ENCODE peak calls at places on chromosome 9, in six cellular contexts. K is WTC11, Z is A549, D is H1, R is HepG2, J is endothelial cell of umbilical vein. P is an unnamed sample.

GRCh38 chr9:87071473-87071872 is 124.2 kb upstream of the GAS1 start:
- DNase-seq in J (no peak), K (no peak), Z (no peak), R (no peak), D (no peak), P (no peak)

GRCh38 chr9:120326076-120326693 is 253.8 kb downstream of the CDK5RAP2 start:
- DNase-seq in J (no peak), D (no peak), K (no peak), R (no peak), Z (no peak), P (no peak)

GRCh38 chr9:129494113-129494789 is 126.7 kb downstream of the C9orf50 start:
- DNase-seq in D (no peak), Z (no peak), R (no peak), K (no peak), J (no peak), P (no peak)

GRCh38 chr9:126543490-126543889 is 70.2 kb upstream of the LMX1B start:
- DNase-seq in K (no peak), Z (no peak), D (no peak), J (no peak), R (no peak), P (no peak)

GRCh38 chr9:99272866-99273265 is 50.8 kb downstream of the SEC61B start:
- DNase-seq in J (no peak), R (no peak), Z (no peak), D (no peak), K (no peak), P (no peak)

GRCh38 chr9:36847781-36848673 is 186.0 kb downstream of the PAX5 start:
- DNase-seq in K (no peak), J (no peak), R (no peak), Z (no peak), D (no peak), P (no peak)

GRCh38 chr9:110351009-110351467 is 13.4 kb upstream of the TXNDC8 start:
- DNase-seq in J (peak; percentile 7), D (no peak), Z (peak; percentile 16), K (no peak), R (no peak), P (peak; percentile 15)

GRCh38 chr9:14350766-14351165 is 36.8 kb upstream of the NFIB start:
- DNase-seq in D (no peak), R (no peak), K (no peak), J (peak; percentile 62), Z (no peak), P (no peak)

GRCh38 chr9:6268830-6269397 is 53.3 kb downstream of the IL33 start:
- DNase-seq in K (no peak), Z (no peak), R (no peak), D (no peak), J (no peak), P (no peak)

GRCh38 chr9:90517103-90517502 is 125.5 kb downstream of the DIRAS2 start:
- DNase-seq in D (no peak), Z (no peak), J (no peak), R (no peak), K (no peak), P (no peak)

GRCh38 chr9:73683862-73684591 is 532.4 kb downstream of the ANXA1 start:
- DNase-seq in J (peak; percentile 16), Z (no peak), R (peak; percentile 55), K (no peak), D (peak; percentile 23), P (peak; percentile 21)

GRCh38 chr9:124590886-124591641 is 83.9 kb upstream of the NR5A1 start:
- DNase-seq in J (no peak), Z (no peak), R (no peak), D (no peak), K (no peak), P (no peak)

GRCh38 chr9:34986541-34987047 is 3.0 kb upstream of the DNAJB5 start:
- DNase-seq in K (peak; percentile 37), J (peak; percentile 23), Z (no peak), R (no peak), D (no peak), P (no peak)

GRCh38 chr9:30058463-30058862 is 2326.0 kb upstream of the ACO1 start:
- DNase-seq in R (no peak), J (no peak), Z (no peak), K (no peak), D (no peak), P (no peak)

GRCh38 chr9:125906144-125906543 is 159.0 kb downstream of the PBX3 start:
- DNase-seq in R (no peak), J (no peak), K (no peak), D (no peak), Z (no peak), P (no peak)

GRCh38 chr9:130769004-130769403 is 66.0 kb upstream of the ABL1 start:
- DNase-seq in D (no peak), K (no peak), Z (no peak), J (no peak), R (no peak), P (no peak)

GRCh38 chr9:88532320-88532719 is 2.7 kb upstream of the NXNL2 start:
- DNase-seq in D (peak; percentile 70), R (no peak), K (peak; percentile 88), Z (peak; percentile 73), J (peak; percentile 21), P (no peak)

GRCh38 chr9:78235771-78236510 is at the start of gene CEP78:
- DNase-seq in R (peak; percentile 89), J (peak; percentile 95), K (peak; percentile 94), Z (peak; percentile 94), D (peak; percentile 85), P (peak; percentile 86)

GRCh38 chr9:95313010-95313498 is 4.5 kb downstream of the FANCC start:
- DNase-seq in K (peak; percentile 78), D (peak; percentile 36), Z (peak; percentile 92), J (peak; percentile 57), R (peak; percentile 75), P (no peak)

GRCh38 chr9:38024036-38024681 is 44.9 kb downstream of the SHB start:
- DNase-seq in D (no peak), J (peak; percentile 22), K (peak; percentile 42), R (peak; percentile 91), Z (no peak), P (no peak)

GRCh38 chr9:114465906-114466900 is 39.1 kb downstream of the WHRN start:
- DNase-seq in K (no peak), D (no peak), J (no peak), Z (no peak), R (peak; percentile 5), P (no peak)

GRCh38 chr9:15422355-15423327 is at the start of gene SNAPC3:
- DNase-seq in K (peak; percentile 96), J (peak; percentile 98), Z (peak; percentile 94), D (peak; percentile 84), R (peak; percentile 88), P (peak; percentile 93)

GRCh38 chr9:116058421-116058820 is 95.2 kb upstream of the PAPPA start:
- DNase-seq in D (no peak), J (no peak), R (no peak), K (no peak), Z (no peak), P (no peak)

GRCh38 chr9:124855944-124856773 is 2.9 kb downstream of the WDR38 start:
- DNase-seq in D (no peak), Z (no peak), R (peak; percentile 59), K (peak; percentile 79), J (no peak), P (peak; percentile 51)

GRCh38 chr9:10282084-10282483 is 330.7 kb downstream of the PTPRD start:
- DNase-seq in K (no peak), Z (no peak), J (no peak), R (no peak), D (no peak), P (no peak)

GRCh38 chr9:1117439-1117838 is 67.3 kb downstream of the DMRT2 start:
- DNase-seq in R (no peak), J (no peak), Z (no peak), D (no peak), K (no peak), P (no peak)

GRCh38 chr9:11011696-11012095 is 398.9 kb upstream of the PTPRD start:
- DNase-seq in J (no peak), D (no peak), K (no peak), Z (no peak), R (no peak), P (no peak)

GRCh38 chr9:129182625-129183494 is 4.8 kb upstream of the IER5L start:
- DNase-seq in J (no peak), D (no peak), Z (peak; percentile 47), K (peak; percentile 85), R (peak; percentile 62), P (peak; percentile 83)

GRCh38 chr9:94517254-94517653 is 37.6 kb upstream of the PCAT7 start:
- DNase-seq in Z (no peak), K (no peak), D (no peak), J (no peak), R (no peak), P (no peak)

GRCh38 chr9:61667559-61668121 is 477.8 kb downstream of the SPATA31A7 start:
- DNase-seq in D (no peak), K (no peak), J (no peak), Z (no peak), R (no peak), P (no peak)

GRCh38 chr9:121949766-121950165 is 143.3 kb downstream of the TTLL11 start:
- DNase-seq in D (no peak), Z (no peak), J (no peak), R (no peak), K (no peak), P (no peak)

GRCh38 chr9:76932778-76933177 is 26.9 kb upstream of the PRUNE2 start:
- DNase-seq in D (no peak), Z (no peak), R (no peak), K (no peak), J (no peak), P (no peak)
- TF ChIP-seq JUN in D (no peak), Z (no peak), R (no peak), K (no peak), J (no peak), P (no peak)

GRCh38 chr9:127731938-127732337 is 3.2 kb downstream of the TOR2A start:
- DNase-seq in K (no peak), Z (no peak), D (no peak), R (no peak), J (no peak), P (no peak)
- TF ChIP-seq JUN in K (no peak), Z (no peak), D (no peak), R (no peak), J (no peak), P (no peak)

GRCh38 chr9:97895695-97896332 is 26.5 kb downstream of the TRMO start:
- DNase-seq in R (peak; percentile 25), Z (peak; percentile 32), K (peak; percentile 64), J (no peak), D (no peak), P (peak; percentile 22)
- TF ChIP-seq JUN in R (no peak), Z (no peak), K (no peak), J (no peak), D (no peak), P (no peak)

GRCh38 chr9:137173795-137174664 is 2.2 kb upstream of the TMEM210 start:
- DNase-seq in K (no peak), D (no peak), J (no peak), R (no peak), Z (no peak), P (no peak)

GRCh38 chr9:137174722-137175293 is 3.0 kb upstream of the TMEM210 start:
- DNase-seq in D (no peak), J (no peak), K (peak; percentile 42), Z (no peak), R (no peak), P (peak; percentile 38)

GRCh38 chr9:137175345-137175961 is 3.6 kb upstream of the TMEM210 start:
- DNase-seq in D (no peak), K (peak; percentile 64), Z (no peak), R (no peak), J (no peak), P (no peak)

GRCh38 chr9:137178201-137178938 is 6.5 kb upstream of the TMEM210 start:
- DNase-seq in D (no peak), J (no peak), Z (no peak), K (no peak), R (no peak), P (no peak)

GRCh38 chr9:137176302-137177182 is 4.7 kb upstream of the TMEM210 start:
- DNase-seq in Z (peak; percentile 91), D (no peak), J (peak; percentile 20), K (peak; percentile 48), R (peak; percentile 49), P (peak; percentile 49)
- TF ChIP-seq JUN in Z (no peak), D (no peak), J (no peak), K (no peak), R (no peak), P (no peak)

P was measured in K562.